ENCODE peak calls at places on chromosome 2, in four cellular contexts. W is HepG2, Z is breast epithelium, I is heart left ventricle. H is an unnamed sample. For H3K4me1, the result is how much of the 10 kb centered on the place peaks cover.

GRCh38 chr2:85852979-85853498 is 35.8 kb downstream of the ST3GAL5 start:
- DNase-seq in W (no peak), Z (peak), I (no peak), H (no peak)

GRCh38 chr2:6545795-6546194 is 319.9 kb downstream of the CMPK2 start:
- DNase-seq in W (no peak), Z (no peak), I (no peak), H (no peak)

GRCh38 chr2:120626566-120626965 is 109.1 kb upstream of the GLI2 start:
- DNase-seq in W (no peak), Z (no peak), I (no peak), H (no peak)

GRCh38 chr2:10027931-10028330 is 15.4 kb upstream of the KLF11 start:
- DNase-seq in W (no peak), Z (no peak), I (no peak), H (no peak)

GRCh38 chr2:25982273-25982967 is at the start of gene KIF3C:
- DNase-seq in W (peak), Z (peak), I (peak), H (peak)

GRCh38 chr2:241036397-241036963 is 38.1 kb downstream of the SNED1 start:
- DNase-seq in W (peak), Z (peak), I (no peak), H (no peak)

GRCh38 chr2:73112026-73112912 is 479 bp downstream of the RAB11FIP5 start:
- DNase-seq in W (peak), Z (no peak), I (peak), H (peak)

GRCh38 chr2:55761526-55761925 is 67.9 kb upstream of the PNPT1 start:
- DNase-seq in W (no peak), Z (peak), I (no peak), H (no peak)

GRCh38 chr2:239459581-239459980 is 58.8 kb upstream of the HDAC4 start:
- DNase-seq in W (no peak), Z (no peak), I (no peak), H (peak)

GRCh38 chr2:20409039-20409438 is 37.8 kb upstream of the RHOB start:
- DNase-seq in W (no peak), Z (no peak), I (no peak), H (no peak)

GRCh38 chr2:72605836-72606442 is 219.9 kb downstream of the EXOC6B start:
- DNase-seq in W (peak), Z (no peak), I (no peak), H (no peak)

GRCh38 chr2:229273384-229274338 is 2.6 kb upstream of the PID1 start:
- DNase-seq in W (peak), Z (no peak), I (peak), H (no peak)

GRCh38 chr2:12769492-12770105 is 52.9 kb downstream of the TRIB2 start:
- DNase-seq in W (no peak), Z (no peak), I (peak), H (no peak)

GRCh38 chr2:3222636-3223035 is 155.0 kb downstream of the EIPR1 start:
- DNase-seq in W (no peak), Z (peak), I (no peak), H (no peak)

GRCh38 chr2:241115361-241115760 is 13.3 kb upstream of the MTERF4 start:
- DNase-seq in W (no peak), Z (no peak), I (no peak), H (no peak)

GRCh38 chr2:231380307-231380706 is 15.2 kb upstream of the B3GNT7 start:
- DNase-seq in W (no peak), Z (no peak), I (no peak), H (no peak)
- H3K27ac ChIP-seq in W (no peak), Z (no peak), I (no peak), H (no peak)

GRCh38 chr2:201071305-201072200 is at the start of the genes HYCC2 and NDUFB3:
- DNase-seq in W (peak), Z (peak), I (peak), H (peak)
- TF ChIP-seq POLR2A in W (peak), Z (peak), I (peak), H (peak)

GRCh38 chr2:237701033-237701858 is 73.9 kb downstream of the LRRFIP1 start:
- DNase-seq in W (no peak), Z (no peak), I (no peak), H (no peak)

GRCh38 chr2:237702439-237703397 is 75.3 kb downstream of the LRRFIP1 start:
- DNase-seq in W (no peak), Z (peak), I (peak), H (peak)

GRCh38 chr2:237701859-237702370 is 74.5 kb downstream of the LRRFIP1 start:
- DNase-seq in W (no peak), Z (no peak), I (no peak), H (no peak)

GRCh38 chr2:237699870-237700582 is 72.6 kb downstream of the LRRFIP1 start:
- DNase-seq in W (no peak), Z (no peak), I (no peak), H (no peak)

GRCh38 chr2:237700583-237701032 is 73.2 kb downstream of the LRRFIP1 start:
- DNase-seq in W (no peak), Z (no peak), I (peak), H (peak)
- H3K4me1 ChIP-seq in W (half or more), Z (under half), I (half or more), H (under half)

GRCh38 chr2:33497177-33497787 is 20.8 kb downstream of the RASGRP3 start:
- DNase-seq in W (no peak), Z (no peak), I (no peak), H (no peak)
- H3K27ac ChIP-seq in W (no peak), Z (no peak), I (no peak), H (no peak)

DNA sequence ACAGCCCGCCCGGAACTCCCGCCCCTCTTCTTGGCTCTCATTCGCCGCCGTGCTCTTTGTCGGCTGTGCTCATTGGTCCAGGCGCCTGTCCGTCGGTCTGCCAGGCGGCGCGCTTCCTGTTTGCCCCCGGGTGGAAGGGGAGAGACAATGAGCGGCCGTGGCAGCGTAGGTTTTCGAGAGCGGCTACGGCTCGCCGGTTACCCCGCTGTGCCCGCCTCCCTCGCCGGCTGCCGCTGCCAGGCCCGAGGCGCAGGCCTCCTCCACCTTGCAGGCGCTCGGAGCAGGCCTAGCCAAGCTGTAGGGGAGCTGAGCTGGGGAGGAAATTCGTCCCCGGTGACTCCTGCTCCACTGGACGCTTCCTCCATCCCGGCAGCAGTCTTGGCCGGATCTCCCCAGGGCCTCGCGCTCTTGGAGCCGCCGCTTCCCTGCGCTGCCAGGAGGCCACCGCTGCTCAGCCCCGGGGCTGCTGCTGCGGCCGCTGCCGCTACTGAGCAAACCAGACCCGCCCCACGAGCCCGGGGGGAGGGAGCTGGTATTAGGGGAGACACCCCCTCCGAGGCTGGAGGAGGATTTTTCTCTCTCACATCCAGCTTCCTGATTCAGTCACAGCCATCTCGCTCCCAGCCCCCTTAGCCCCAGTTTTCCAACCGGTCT is at the start of gene SP3:
- DNase-seq in W (peak), Z (peak), I (peak), H (peak)
- TF ChIP-seq POLR2A in W (peak), Z (peak), I (peak), H (peak)

GRCh38 chr2:205683179-205683978 is 1.1 kb downstream of the NRP2 start:
- DNase-seq in W (no peak), Z (no peak), I (no peak), H (no peak)
- H3K4me1 ChIP-seq in W (under half), Z (under half), I (half or more), H (under half)

GRCh38 chr2:105330681-105331375 is 1.3 kb upstream of the TGFBRAP1 start:
- DNase-seq in W (no peak), Z (no peak), I (no peak), H (peak)
- H3K27ac ChIP-seq in W (peak), Z (no peak), I (no peak), H (no peak)

GRCh38 chr2:218311543-218311884 is 19.2 kb upstream of the TMBIM1 start:
- DNase-seq in W (no peak), Z (no peak), I (no peak), H (no peak)
- TF ChIP-seq POLR2A in W (no peak), Z (no peak), I (no peak), H (no peak)

GRCh38 chr2:24392542-24393059 is 32.3 kb upstream of the ITSN2 start:
- DNase-seq in W (no peak), Z (no peak), I (no peak), H (no peak)
- H3K4me1 ChIP-seq in W (under half), Z (under half), I (under half), H (under half)

H was measured in Peyer's patch.